ENCODE peak calls at places on chromosomes 11 and 22, in eight cellular contexts. B is colonic mucosa, M is psoas muscle, D is adrenal gland, K is Caco-2, O is right lobe of liver, Z is transverse colon, P is DND-41. C is an unnamed sample.

GRCh38 chr11:121643530-121644512 is 191.1 kb upstream of the SORL1-AS1 start:
- DNase-seq in O (no peak), Z (no peak), B (no peak), M (no peak), P (no peak), D (no peak), K (no peak), C (no peak)

GRCh38 chr22:19599626-19600243 is 75.5 kb upstream of the CLDN5 start:
- DNase-seq in B (no peak), D (no peak), K (no peak), M (no peak), P (no peak), Z (no peak), O (no peak), C (no peak)

GRCh38 chr22:41916745-41917358 is 2.0 kb upstream of the SHISA8 start:
- DNase-seq in M (no peak), P (no peak), O (no peak), D (no peak), B (no peak), Z (no peak), K (no peak), C (no peak)

GRCh38 chr11:17822021-17822781 is 87.6 kb downstream of the KCNC1 start:
- DNase-seq in O (no peak), Z (no peak), P (no peak), B (no peak), M (no peak), K (no peak), D (peak), C (no peak)

GRCh38 chr22:31947296-31947695 is 3.0 kb downstream of the YWHAH start:
- DNase-seq in O (no peak), K (no peak), P (peak), Z (peak), M (no peak), D (no peak), B (peak), C (no peak)

GRCh38 chr11:134466035-134466908 is 54.2 kb upstream of the B3GAT1 start:
- DNase-seq in P (no peak), K (no peak), O (no peak), D (no peak), M (no peak), B (peak), Z (peak), C (peak)

GRCh38 chr11:118892515-118892914 is 8.8 kb downstream of the CXCR5 start:
- DNase-seq in P (peak), D (no peak), O (no peak), K (peak), B (no peak), M (no peak), Z (peak), C (no peak)

GRCh38 chr11:57249384-57250319 is 12.6 kb upstream of the APLNR start:
- DNase-seq in M (peak), Z (peak), P (peak), K (peak), D (peak), B (peak), O (peak), C (peak)

GRCh38 chr22:20464096-20464614 is 26.5 kb upstream of the SCARF2 start:
- DNase-seq in P (no peak), O (no peak), M (peak), D (no peak), Z (no peak), B (no peak), K (no peak), C (no peak)

GRCh38 chr22:42695294-42695693 is 25.4 kb downstream of the A4GALT start:
- DNase-seq in K (no peak), P (no peak), M (peak), D (no peak), O (no peak), B (no peak), Z (no peak), C (no peak)

GRCh38 chr11:6943131-6943530 is 16.9 kb downstream of the ZNF215 start:
- DNase-seq in O (no peak), Z (no peak), D (no peak), M (no peak), P (no peak), K (no peak), B (no peak), C (no peak)

GRCh38 chr11:64396079-64396591 is 37.2 kb downstream of the RPS6KA4 start:
- DNase-seq in K (no peak), P (no peak), B (no peak), Z (no peak), D (no peak), M (no peak), O (no peak), C (peak)

GRCh38 chr11:29280452-29280851 is 736.4 kb downstream of the KCNA4 start:
- DNase-seq in P (no peak), D (no peak), K (no peak), Z (no peak), M (no peak), O (no peak), B (no peak), C (no peak)

GRCh38 chr22:32042924-32043323 is at the start of gene SLC5A1:
- DNase-seq in M (no peak), Z (peak), O (peak), B (peak), P (no peak), D (no peak), K (no peak), C (no peak)

GRCh38 chr11:131465746-131466145 is 95.3 kb downstream of the NTM start:
- DNase-seq in M (no peak), O (no peak), P (no peak), Z (no peak), K (peak), D (no peak), B (no peak), C (peak)

GRCh38 chr11:7060828-7061227 is 28.0 kb upstream of the RBMXL2 start:
- DNase-seq in O (no peak), P (no peak), D (no peak), B (no peak), K (no peak), Z (no peak), M (no peak), C (no peak)

GRCh38 chr22:24412274-24412673 is 15.1 kb upstream of the ADORA2A start:
- DNase-seq in P (no peak), Z (no peak), M (no peak), D (no peak), O (no peak), B (no peak), K (no peak), C (no peak)

GRCh38 chr11:10899542-10899830 is 41.6 kb upstream of the ZBED5 start:
- DNase-seq in D (no peak), B (peak), P (no peak), K (peak), Z (peak), M (peak), O (no peak), C (no peak)

GRCh38 chr22:17786435-17787158 is 12.3 kb upstream of the BID start:
- DNase-seq in P (peak), K (peak), D (peak), B (no peak), O (peak), M (peak), Z (peak), C (peak)

GRCh38 chr11:76662656-76663460 is 7.7 kb downstream of the LRRC32 start:
- DNase-seq in P (no peak), K (peak), D (no peak), Z (peak), B (no peak), M (no peak), O (no peak), C (peak)

GRCh38 chr11:33256031-33256807 is 962 bp upstream of the HIPK3 start:
- DNase-seq in B (no peak), Z (no peak), K (no peak), M (no peak), D (no peak), P (no peak), O (no peak), C (no peak)

GRCh38 chr11:67264886-67265632 is 1.2 kb upstream of the GRK2 start:
- DNase-seq in P (no peak), Z (no peak), O (no peak), D (no peak), M (peak), K (no peak), B (no peak), C (peak)

GRCh38 chr22:46001046-46001425 is 24.1 kb upstream of the WNT7B start:
- DNase-seq in O (no peak), P (no peak), K (no peak), M (peak), B (no peak), D (no peak), Z (no peak), C (no peak)

GRCh38 chr11:115256326-115257197 is 247.7 kb downstream of the CADM1 start:
- DNase-seq in K (no peak), D (no peak), P (no peak), Z (peak), O (no peak), B (no peak), M (no peak), C (no peak)

GRCh38 chr22:41285441-41285819 is 557 bp downstream of the RANGAP1 start:
- DNase-seq in K (peak), P (peak), D (peak), M (peak), B (peak), O (peak), Z (peak), C (peak)

GRCh38 chr22:28410050-28410816 is 269.4 kb downstream of the TTC28 start:
- DNase-seq in M (no peak), Z (no peak), K (no peak), P (no peak), D (no peak), B (no peak), O (no peak), C (no peak)

GRCh38 chr11:31412946-31413345 is 43.3 kb downstream of the DNAJC24 start:
- DNase-seq in M (no peak), O (no peak), B (no peak), K (no peak), P (no peak), Z (no peak), D (no peak), C (no peak)

GRCh38 chr11:116144387-116144958 is 628.3 kb downstream of the BUD13 start:
- DNase-seq in B (no peak), D (no peak), O (no peak), K (no peak), Z (no peak), P (no peak), M (no peak), C (peak)

GRCh38 chr11:35590412-35590811 is 27.8 kb upstream of the FJX1 start:
- DNase-seq in M (no peak), D (no peak), O (no peak), B (no peak), Z (no peak), K (no peak), P (no peak), C (no peak)

GRCh38 chr11:134045799-134046635 is 22.9 kb upstream of the JAM3 start:
- DNase-seq in D (no peak), Z (no peak), P (no peak), M (peak), K (no peak), B (no peak), O (no peak), C (peak)

GRCh38 chr11:112270551-112271180 is 10.0 kb upstream of the PLET1 start:
- DNase-seq in K (peak), O (no peak), B (no peak), Z (no peak), D (no peak), P (no peak), M (no peak), C (no peak)

GRCh38 chr11:126100681-126101080 is 38.0 kb upstream of the CDON start:
- DNase-seq in B (no peak), M (no peak), O (no peak), D (no peak), Z (no peak), P (no peak), K (no peak), C (no peak)

GRCh38 chr11:32092581-32093170 is 1.8 kb downstream of the RCN1 start:
- DNase-seq in O (no peak), K (no peak), M (no peak), P (no peak), B (no peak), Z (no peak), D (no peak), C (no peak)

GRCh38 chr22:30116362-30117117 is 36.3 kb downstream of the HORMAD2 start:
- DNase-seq in M (no peak), O (no peak), D (no peak), B (no peak), P (no peak), K (no peak), Z (no peak), C (no peak)

GRCh38 chr11:18853086-18853720 is 61.6 kb upstream of the PTPN5 start:
- DNase-seq in D (no peak), P (no peak), O (no peak), Z (no peak), B (no peak), M (no peak), K (no peak), C (no peak)

DNA sequence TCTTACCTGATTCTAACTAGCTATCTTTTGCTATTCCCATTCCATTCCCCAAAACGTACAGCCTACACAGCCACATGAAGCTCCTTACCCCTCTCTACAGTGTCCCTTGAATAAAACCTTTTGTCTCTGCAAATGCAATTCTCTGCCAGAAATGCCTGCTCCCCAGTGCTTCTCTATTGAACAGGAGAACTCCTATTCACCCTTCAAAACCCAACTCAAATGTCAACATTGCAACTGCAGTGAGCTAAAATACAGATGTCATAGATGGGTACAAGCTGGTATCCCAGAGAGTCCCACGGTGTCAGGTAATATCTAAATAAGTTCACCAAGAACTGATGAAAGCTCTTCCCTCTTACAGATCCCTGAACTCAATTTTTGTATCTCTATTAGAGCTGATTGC is 421.7 kb downstream of the INSC start:
- DNase-seq in K (no peak), O (no peak), D (no peak), P (no peak), Z (no peak), M (no peak), B (no peak), C (no peak)
- TF ChIP-seq CTCF in K (no peak), O (no peak), D (no peak), P (no peak), Z (no peak), M (no peak), B (no peak), C (no peak)

DNA sequence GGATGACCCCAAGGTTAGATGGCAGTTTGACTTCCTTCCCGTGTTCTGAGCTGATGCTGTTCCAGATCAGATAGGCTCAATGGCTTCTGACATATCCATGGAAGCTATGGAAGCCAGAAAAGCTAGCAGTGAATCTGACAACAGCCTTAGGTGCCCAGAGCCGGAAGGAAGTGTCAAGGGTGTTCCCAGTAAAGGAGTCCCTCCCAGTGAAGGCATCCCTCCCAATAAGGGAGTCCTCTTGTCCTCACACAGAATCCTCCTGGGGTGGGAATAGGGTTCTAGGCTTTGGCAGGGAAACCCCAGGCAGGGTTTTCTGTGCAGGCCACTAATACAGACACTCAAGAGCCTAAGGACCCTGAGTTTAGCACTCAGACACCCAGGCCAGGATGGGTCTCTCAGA is 47.0 kb upstream of the ISX start:
- DNase-seq in Z (no peak), K (no peak), M (no peak), B (no peak), O (no peak), P (no peak), D (no peak), C (no peak)
- TF ChIP-seq CTCF in Z (no peak), K (no peak), M (no peak), B (no peak), O (no peak), P (no peak), D (no peak), C (no peak)

DNA sequence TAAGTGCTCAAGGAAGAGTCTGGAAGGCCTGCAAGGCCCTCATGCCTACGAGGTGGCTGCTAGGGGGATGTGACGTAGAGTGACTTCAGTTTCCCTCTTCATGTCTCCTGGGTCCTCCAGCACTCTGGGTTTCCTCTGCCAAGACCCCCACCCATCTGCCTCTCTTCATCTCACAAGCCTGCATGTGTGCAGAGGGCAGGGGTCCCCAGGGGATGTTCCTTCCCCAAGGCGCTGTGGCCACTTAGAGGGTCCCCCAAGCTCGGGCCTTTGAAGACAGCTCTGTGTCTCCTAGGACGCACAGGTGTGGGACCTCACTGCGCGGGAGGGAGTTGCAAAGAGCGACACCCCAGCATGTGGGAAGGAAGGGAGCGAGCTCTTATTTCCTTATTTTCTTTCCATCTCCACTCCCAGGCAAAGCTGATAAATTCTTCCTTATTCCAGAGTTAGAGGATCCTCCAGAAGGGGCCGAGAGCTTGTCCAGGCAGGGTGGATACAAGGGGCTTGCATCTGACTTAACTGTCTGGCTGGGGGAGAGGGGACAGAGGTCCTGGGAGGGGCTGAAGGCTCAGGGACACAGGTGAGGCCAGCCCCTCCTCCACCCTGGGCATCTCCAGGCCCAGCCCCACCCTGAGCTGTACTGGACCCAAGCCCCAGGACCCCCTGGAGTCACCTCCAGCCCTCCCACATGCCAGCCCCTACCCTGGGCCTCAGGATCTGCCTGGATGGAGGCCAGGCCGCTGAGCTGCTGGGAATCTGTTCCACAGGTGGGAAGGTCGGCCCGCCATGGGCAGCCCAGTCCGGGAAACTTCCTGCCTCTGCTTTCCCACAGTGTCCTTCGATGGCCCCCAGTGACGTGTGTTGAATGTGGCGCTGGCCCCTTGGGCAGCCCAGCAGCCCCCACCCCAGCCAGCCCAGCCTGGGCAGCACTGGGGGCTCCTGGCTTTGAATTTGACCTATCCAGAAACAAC is 59.7 kb upstream of the KCNQ1OT1 start:
- DNase-seq in Z (peak), D (no peak), K (peak), O (peak), B (peak), M (peak), P (no peak), C (peak)
- TF ChIP-seq CTCF in Z (no peak), D (no peak), K (no peak), O (no peak), B (no peak), M (no peak), P (no peak), C (no peak)

GRCh38 chr11:105000167-105000566 is 22.8 kb downstream of the CASP5 start:
- DNase-seq in D (no peak), P (no peak), K (peak), O (no peak), B (no peak), M (no peak), Z (no peak), C (no peak)

GRCh38 chr11:105004021-105004420 is 18.9 kb downstream of the CASP5 start:
- DNase-seq in D (no peak), O (no peak), K (no peak), B (no peak), P (no peak), Z (no peak), M (no peak), C (no peak)

GRCh38 chr11:104999716-105000115 is 23.3 kb downstream of the CASP5 start:
- DNase-seq in P (no peak), Z (no peak), B (no peak), K (no peak), D (no peak), M (no peak), O (no peak), C (no peak)

GRCh38 chr11:105003151-105003550 is 19.8 kb downstream of the CASP5 start:
- DNase-seq in K (no peak), M (no peak), P (no peak), O (no peak), B (no peak), Z (no peak), D (no peak), C (no peak)

GRCh38 chr11:105000797-105001196 is 22.2 kb downstream of the CASP5 start:
- DNase-seq in O (no peak), P (peak), K (no peak), M (no peak), B (no peak), Z (peak), D (peak), C (peak)
- TF ChIP-seq CTCF in O (peak), P (peak), K (peak), M (peak), B (no peak), Z (peak), D (peak), C (peak)

GRCh38 chr11:95269402-95269801 is 38.4 kb upstream of the SESN3 start:
- DNase-seq in P (no peak), B (no peak), O (no peak), M (no peak), D (no peak), K (no peak), Z (no peak), C (no peak)
- TF ChIP-seq CTCF in P (no peak), B (no peak), O (no peak), M (no peak), D (no peak), K (no peak), Z (no peak), C (no peak)

C was measured in glutamatergic neuron.